ENCODE peak calls at places on chromosomes 2 and 18, in five cellular contexts. P, U, O, V and C are unnamed samples.

GRCh38 chr2:84899181-84899580 is 6.3 kb upstream of the TMSB10 start:
- DNase-seq in P (no peak), U (no peak), O (no peak), V (no peak), C (no peak)

GRCh38 chr2:108575132-108575966 is 41.1 kb downstream of the LIMS1 start:
- DNase-seq in P (peak), U (no peak), O (peak), V (no peak), C (peak)

GRCh38 chr2:118577202-118577601 is 270.2 kb downstream of the EN1 start:
- DNase-seq in P (no peak), U (no peak), O (no peak), V (no peak), C (no peak)

GRCh38 chr2:70977605-70978205 is 725 bp upstream of the ANKRD53 start:
- DNase-seq in P (peak), U (peak), O (peak), V (no peak), C (peak)

GRCh38 chr2:38181802-38182517 is 106.0 kb upstream of the CYP1B1 start:
- DNase-seq in P (no peak), U (no peak), O (no peak), V (no peak), C (peak)

GRCh38 chr2:121202541-121203310 is 82.3 kb downstream of the TFCP2L1 start:
- DNase-seq in P (no peak), U (peak), O (no peak), V (no peak), C (no peak)

GRCh38 chr2:216345846-216346245 is 26.4 kb downstream of the MARCHF4 start:
- DNase-seq in P (peak), U (no peak), O (no peak), V (no peak), C (no peak)

GRCh38 chr18:26574958-26575864 is 26.9 kb upstream of the KCTD1 start:
- DNase-seq in P (peak), U (no peak), O (peak), V (peak), C (peak)

GRCh38 chr2:66271777-66272176 is 163.1 kb upstream of the MEIS1 start:
- DNase-seq in P (no peak), U (no peak), O (no peak), V (no peak), C (no peak)

GRCh38 chr2:45651415-45652089 is at the start of gene PRKCE:
- DNase-seq in P (peak), U (peak), O (peak), V (peak), C (peak)

DNA sequence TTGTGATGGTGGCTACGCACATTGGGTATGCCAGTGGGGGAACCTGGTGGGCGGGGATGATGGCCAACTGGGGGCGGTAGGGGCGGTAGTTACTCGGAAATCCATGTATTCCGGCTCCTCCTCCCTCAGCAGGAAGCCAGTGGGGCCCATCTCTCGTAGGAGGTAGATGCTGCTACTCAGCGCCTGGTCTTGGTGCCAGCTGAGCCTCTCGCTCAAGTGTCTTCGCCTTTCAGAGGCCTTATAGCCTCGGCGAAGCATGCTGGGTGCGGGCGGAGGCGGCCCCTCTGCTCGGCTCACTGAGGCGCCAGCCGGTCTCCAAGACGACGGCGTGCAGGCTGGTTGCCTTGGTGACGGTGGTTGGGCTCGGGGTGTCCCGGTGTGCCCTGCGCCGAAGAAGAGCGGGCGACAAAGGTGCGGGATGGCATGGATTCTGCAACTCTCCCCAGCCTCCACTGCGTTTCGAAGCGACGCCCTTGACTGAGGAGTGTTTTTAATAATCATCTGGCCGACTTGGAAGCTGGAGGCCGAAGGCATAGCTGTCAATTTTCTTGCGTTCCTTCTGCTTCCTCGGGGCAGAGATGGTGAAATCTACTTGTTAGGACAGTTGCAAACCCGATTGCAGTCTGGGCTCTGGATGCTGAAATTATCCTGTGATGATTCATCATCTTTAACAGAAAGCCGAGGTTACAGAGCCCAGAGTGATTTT is at the start of gene ZSWIM2:
- DNase-seq in P (peak), U (peak), O (peak), V (peak), C (peak)
- H3K4me3 ChIP-seq in P (peak), U (peak), O (peak), V (peak), C (peak)

DNA sequence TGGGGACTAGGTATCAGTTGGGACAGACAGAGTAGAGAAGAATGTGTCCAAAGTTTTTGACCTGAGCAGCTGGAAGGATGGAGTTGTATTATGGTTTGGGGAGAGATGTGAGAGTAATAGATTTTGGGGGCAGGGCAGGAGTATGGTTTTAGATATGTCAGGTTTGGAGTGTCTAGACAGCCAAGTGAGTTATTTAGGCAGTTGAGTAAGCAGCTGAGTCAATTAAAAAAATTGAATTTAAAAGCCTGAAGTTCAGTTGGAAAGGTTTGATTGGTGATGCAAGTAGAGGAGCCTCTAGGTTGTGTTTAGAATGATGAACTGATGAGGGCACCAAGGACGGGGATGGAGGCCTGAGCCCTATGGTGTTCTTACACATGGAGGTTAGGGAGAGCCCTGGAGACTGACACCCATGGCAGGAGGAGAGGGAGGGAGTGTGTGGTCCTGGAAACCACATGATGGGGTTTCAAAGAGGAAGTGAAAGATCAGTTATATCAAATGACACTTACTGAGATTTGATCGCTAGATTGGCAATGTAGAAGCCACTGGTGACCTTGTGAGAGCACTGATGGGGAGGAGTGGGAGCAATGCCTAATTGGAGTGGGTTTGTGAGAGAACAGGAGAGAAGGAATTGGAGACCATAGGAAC is 10.2 kb downstream of the ITGA6 start:
- DNase-seq in P (no peak), U (no peak), O (no peak), V (no peak), C (no peak)
- H3K4me3 ChIP-seq in P (no peak), U (no peak), O (no peak), V (no peak), C (no peak)

DNA sequence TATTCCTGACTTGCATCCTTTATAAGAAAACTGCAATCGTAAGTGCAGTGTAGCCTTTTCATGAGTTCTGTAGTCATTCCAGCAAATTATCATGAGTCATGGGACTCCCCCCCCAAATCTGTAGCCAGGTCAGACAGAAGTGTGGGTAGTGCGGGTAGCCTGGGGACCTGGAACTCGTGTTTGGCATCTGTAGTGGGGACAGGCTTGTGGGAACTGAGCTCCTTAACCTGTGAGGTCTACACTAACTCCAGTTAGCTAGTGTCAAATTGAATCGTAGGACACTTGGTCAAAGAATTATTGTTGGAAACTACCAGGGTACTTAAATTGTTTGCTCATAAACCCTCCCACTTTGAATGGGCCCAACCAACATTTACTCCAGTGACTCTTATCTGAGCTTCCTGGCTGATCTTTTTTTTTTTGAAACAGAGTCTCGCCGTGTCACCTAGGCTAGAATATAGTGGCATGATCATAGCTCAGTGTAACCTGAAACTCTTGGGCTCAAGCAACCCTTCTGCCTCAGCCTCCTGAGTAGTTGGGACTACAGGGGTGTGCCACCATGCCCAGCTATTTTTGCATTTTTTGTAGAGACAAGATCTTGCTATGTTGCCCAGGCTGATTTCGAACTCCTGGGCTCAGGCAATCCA is 12.4 kb downstream of the PFN4 start:
- DNase-seq in P (peak), U (no peak), O (no peak), V (no peak), C (no peak)
- H3K4me3 ChIP-seq in P (no peak), U (no peak), O (no peak), V (no peak), C (no peak)

GRCh38 chr2:189253841-189254240 is 74.3 kb upstream of the COL5A2 start:
- DNase-seq in P (no peak), U (no peak), O (no peak), V (no peak), C (no peak)
- H3K4me3 ChIP-seq in P (no peak), U (no peak), O (no peak), V (no peak), C (no peak)

DNA sequence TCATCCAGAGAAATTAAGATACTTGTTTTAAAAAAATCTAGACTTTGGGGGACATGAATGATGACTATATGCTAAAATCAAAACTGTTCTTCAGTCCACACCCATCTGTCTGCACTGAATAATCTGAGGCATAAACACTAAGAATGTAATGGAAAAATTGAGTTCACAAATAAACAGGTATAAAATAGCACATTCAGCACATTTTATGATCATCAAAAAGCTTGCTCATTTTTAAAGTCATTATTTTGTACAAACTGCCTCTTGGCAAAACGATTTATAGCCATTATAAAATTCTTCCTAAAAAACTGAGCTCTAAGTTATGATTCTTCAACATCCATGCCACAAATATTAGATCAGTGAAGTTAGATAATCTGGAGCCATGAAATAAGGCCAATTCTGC is 233.5 kb downstream of the DYM start:
- DNase-seq in P (no peak), U (no peak), O (no peak), V (no peak), C (no peak)
- H3K4me3 ChIP-seq in P (no peak), U (no peak), O (no peak), V (no peak), C (no peak)

DNA sequence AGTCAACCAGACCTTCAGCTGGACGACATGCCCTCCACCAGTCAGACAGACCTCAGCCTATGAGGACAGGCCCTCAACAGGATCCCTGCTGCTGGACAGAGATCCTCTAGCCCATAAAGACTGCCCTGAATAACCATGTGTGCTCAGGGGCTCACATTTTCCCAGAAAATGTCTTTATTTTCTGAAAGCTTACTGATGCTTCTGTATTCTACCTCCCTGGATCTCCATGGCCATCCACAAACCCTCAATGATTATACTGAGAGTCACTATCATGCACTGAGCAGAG is 1.8 kb upstream of the PTPN18 start:
- DNase-seq in P (no peak), U (no peak), O (no peak), V (no peak), C (no peak)
- H3K4me3 ChIP-seq in P (no peak), U (no peak), O (no peak), V (no peak), C (no peak)

GRCh38 chr2:73069855-73070650 is 1.5 kb downstream of the SFXN5 start:
- DNase-seq in P (peak), U (no peak), O (peak), V (no peak), C (no peak)

GRCh38 chr2:73071452-73072399 is at the start of gene SFXN5:
- DNase-seq in P (peak), U (peak), O (peak), V (peak), C (peak)

GRCh38 chr2:73070651-73071451 is 661 bp downstream of the SFXN5 start:
- DNase-seq in P (peak), U (peak), O (peak), V (peak), C (peak)

GRCh38 chr2:73074110-73075069 is 2.9 kb upstream of the SFXN5 start:
- DNase-seq in P (no peak), U (no peak), O (no peak), V (no peak), C (no peak)

DNA sequence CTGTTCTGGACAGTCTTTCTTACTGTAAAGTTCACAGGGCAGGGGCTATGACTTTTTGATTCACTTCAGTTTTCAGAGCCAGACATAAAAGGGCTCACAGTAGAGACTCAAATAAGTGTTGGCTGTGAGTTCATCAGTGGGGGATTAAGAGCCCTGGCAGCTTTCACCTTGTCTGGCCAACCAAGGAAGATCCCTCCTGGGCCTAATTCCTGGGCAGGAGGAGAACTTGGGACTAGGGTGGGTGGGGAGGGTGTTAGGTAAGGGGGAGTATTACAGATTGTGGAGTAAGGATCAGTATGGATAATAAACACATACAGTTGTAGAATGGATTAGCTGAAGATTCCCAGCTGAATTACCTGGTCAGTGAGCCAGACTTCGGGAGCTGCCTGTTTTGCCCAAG is 904 bp upstream of the SFXN5 start:
- DNase-seq in P (no peak), U (no peak), O (no peak), V (no peak), C (no peak)
- H3K4me3 ChIP-seq in P (no peak), U (peak), O (peak), V (peak), C (peak)

GRCh38 chr2:233142355-233142897 is 82.3 kb downstream of the INPP5D start:
- DNase-seq in P (no peak), U (no peak), O (no peak), V (no peak), C (no peak)

GRCh38 chr2:233141888-233142287 is 81.7 kb downstream of the INPP5D start:
- DNase-seq in P (no peak), U (no peak), O (no peak), V (no peak), C (no peak)

GRCh38 chr2:233137040-233137439 is 76.9 kb downstream of the INPP5D start:
- DNase-seq in P (no peak), U (no peak), O (no peak), V (no peak), C (no peak)

GRCh38 chr2:233140913-233141469 is 80.8 kb downstream of the INPP5D start:
- DNase-seq in P (no peak), U (no peak), O (no peak), V (no peak), C (no peak)

DNA sequence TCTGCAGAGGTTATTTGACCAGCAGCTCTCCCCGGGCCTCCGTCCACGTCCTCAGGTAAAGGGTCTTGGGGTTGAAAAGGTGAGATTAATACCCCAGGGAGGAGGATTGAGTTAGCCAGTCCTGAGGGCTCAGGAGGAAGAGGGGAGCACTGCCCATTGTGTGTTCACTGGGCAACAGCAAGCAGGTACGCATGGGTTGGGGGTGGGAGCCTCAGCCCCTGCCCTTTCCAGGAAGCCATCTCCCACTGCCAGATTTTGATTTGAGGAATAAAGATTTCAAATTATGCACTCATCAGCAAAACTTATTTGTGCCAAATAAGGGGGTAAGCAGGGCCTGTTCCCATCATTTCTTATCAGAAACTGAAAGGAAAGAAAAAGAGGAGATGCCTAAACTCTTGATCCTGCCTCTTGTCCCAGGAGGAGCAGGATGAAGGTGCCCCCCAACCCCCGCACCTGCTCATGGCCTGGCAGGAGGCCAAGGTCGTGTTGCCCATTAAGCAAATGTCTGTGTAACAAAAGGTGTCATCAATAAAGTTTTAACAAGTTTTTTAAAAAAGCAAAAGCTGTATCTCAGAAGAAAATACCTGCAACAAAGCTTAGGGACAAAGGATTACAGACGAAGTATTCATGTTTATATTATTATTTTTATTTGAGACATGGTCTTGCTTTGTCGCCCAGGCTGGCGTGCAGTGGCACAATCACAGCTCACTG is 79.9 kb downstream of the INPP5D start:
- DNase-seq in P (no peak), U (no peak), O (no peak), V (no peak), C (no peak)
- H3K4me3 ChIP-seq in P (no peak), U (no peak), O (no peak), V (no peak), C (no peak)

GRCh38 chr2:171723724-171724683 is 36.7 kb downstream of the DYNC1I2 start:
- DNase-seq in P (peak), U (no peak), O (peak), V (no peak), C (peak)

GRCh38 chr2:171728989-171729951 is 42.0 kb downstream of the DYNC1I2 start:
- DNase-seq in P (no peak), U (no peak), O (no peak), V (no peak), C (no peak)

GRCh38 chr2:171729952-171730317 is 42.7 kb downstream of the DYNC1I2 start:
- DNase-seq in P (no peak), U (no peak), O (no peak), V (no peak), C (no peak)

DNA sequence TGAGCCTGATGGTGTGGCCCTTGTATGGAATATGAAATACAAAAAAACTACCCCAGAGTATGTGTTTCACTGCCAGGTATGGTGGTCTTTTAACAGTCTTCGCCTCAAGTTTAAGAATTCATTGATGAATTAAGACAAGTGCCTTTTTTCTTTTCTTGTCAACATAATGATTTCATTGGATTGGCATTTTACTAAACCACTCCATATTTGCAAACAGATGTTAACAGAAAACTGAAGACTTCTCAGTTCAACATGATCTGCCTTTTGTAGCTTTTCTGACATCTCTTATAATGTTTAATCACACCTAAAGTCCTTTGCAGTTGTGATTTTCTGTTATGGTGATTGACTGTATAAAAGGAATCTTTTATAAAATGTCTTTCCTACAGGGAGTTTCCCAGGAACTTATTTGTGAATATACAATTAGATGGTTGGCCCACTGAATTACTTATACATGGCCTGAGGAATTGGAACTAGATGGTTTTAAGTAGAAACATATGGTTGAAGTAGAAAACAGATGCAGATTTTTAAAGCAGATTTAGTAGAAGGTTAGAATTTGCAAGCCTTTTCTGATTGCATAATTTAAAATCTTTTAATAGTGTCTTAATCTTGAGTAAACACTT is 39.7 kb downstream of the DYNC1I2 start:
- DNase-seq in P (no peak), U (no peak), O (peak), V (no peak), C (peak)
- H3K4me3 ChIP-seq in P (no peak), U (no peak), O (no peak), V (no peak), C (no peak)